ENCODE peak calls at places on chromosomes 6 and 20, in four cellular contexts. A, P, W and I are unnamed samples.

GRCh38 chr20:19620471-19620870 is 137.6 kb upstream of the RIN2 start:
- DNase-seq in W (no peak), P (no peak), A (no peak), I (no peak)

GRCh38 chr20:10728873-10729670 is 55.3 kb upstream of the JAG1 start:
- DNase-seq in A (no peak), W (no peak), P (no peak), I (no peak)

GRCh38 chr6:129502261-129502660 is 207.7 kb downstream of the ARHGAP18 start:
- DNase-seq in A (no peak), W (no peak), P (no peak), I (peak; percentile 68)

GRCh38 chr6:127484207-127484858 is 25.1 kb upstream of the KIAA0408 start:
- DNase-seq in W (no peak), A (no peak), P (no peak), I (peak; percentile 76)

GRCh38 chr6:169779092-169779815 is 27.8 kb downstream of the ERMARD start:
- DNase-seq in P (no peak), W (no peak), A (no peak), I (no peak)

GRCh38 chr6:150185697-150186096 is 42.9 kb downstream of the PPP1R14C start:
- DNase-seq in P (no peak), W (no peak), A (no peak), I (no peak)

GRCh38 chr6:9481292-9482029 is 933.4 kb downstream of the TFAP2A start:
- DNase-seq in P (no peak), W (no peak), A (no peak), I (peak; percentile 75)

GRCh38 chr6:24397631-24398030 is 5.1 kb upstream of the MRS2 start:
- DNase-seq in P (no peak), A (no peak), W (no peak), I (no peak)

GRCh38 chr6:163001341-163001740 is 273.6 kb downstream of the PACRG start:
- DNase-seq in W (no peak), P (no peak), A (no peak), I (peak; percentile 41)

GRCh38 chr6:52141596-52141995 is 44.6 kb upstream of the IL17A start:
- DNase-seq in A (no peak), P (no peak), W (no peak), I (no peak)

GRCh38 chr6:57038906-57039305 is 7.6 kb upstream of the KIAA1586 start:
- DNase-seq in P (no peak), W (no peak), A (no peak), I (no peak)